ENCODE peak calls at places on chromosome 15, in ten cellular contexts. One of them, this sample, is unnamed.

GRCh38 chr15:37933685-37934084 is 755 bp upstream of the TMCO5A start:
- DNase-seq in lower lobe of right lung: no peak
- DNase-seq in IMR-90: peak; percentile 93
- DNase-seq in osteoblast: no peak
- DNase-seq in A549: no peak
- DNase-seq in sigmoid colon: no peak
- DNase-seq in CD8-positive, alpha-beta T cell: no peak
- DNase-seq in gastrocnemius medialis: no peak
- DNase-seq in testis: no peak
- DNase-seq in PC-9: no peak
- DNase-seq in this sample: no peak

GRCh38 chr15:71136159-71137137 is 21.2 kb downstream of the THSD4 start:
- DNase-seq in PC-9: peak; percentile 56
- DNase-seq in lower lobe of right lung: no peak
- DNase-seq in osteoblast: no peak
- DNase-seq in sigmoid colon: no peak
- DNase-seq in CD8-positive, alpha-beta T cell: no peak
- DNase-seq in IMR-90: peak; percentile 90
- DNase-seq in A549: peak; percentile 84
- DNase-seq in gastrocnemius medialis: no peak
- DNase-seq in testis: no peak
- DNase-seq in this sample: no peak

GRCh38 chr15:89837134-89837829 is 22.6 kb upstream of the ANPEP start:
- DNase-seq in A549: no peak
- DNase-seq in lower lobe of right lung: no peak
- DNase-seq in gastrocnemius medialis: peak; percentile 41
- DNase-seq in sigmoid colon: no peak
- DNase-seq in CD8-positive, alpha-beta T cell: no peak
- DNase-seq in PC-9: no peak
- DNase-seq in osteoblast: peak; percentile 71
- DNase-seq in testis: no peak
- DNase-seq in IMR-90: peak; percentile 59
- DNase-seq in this sample: no peak

GRCh38 chr15:67018451-67018850 is 47.0 kb upstream of the SMAD3 start:
- DNase-seq in osteoblast: no peak
- DNase-seq in testis: no peak
- DNase-seq in gastrocnemius medialis: no peak
- DNase-seq in A549: no peak
- DNase-seq in CD8-positive, alpha-beta T cell: no peak
- DNase-seq in IMR-90: no peak
- DNase-seq in lower lobe of right lung: no peak
- DNase-seq in PC-9: no peak
- DNase-seq in sigmoid colon: no peak
- DNase-seq in this sample: no peak

GRCh38 chr15:81047948-81048347 is 47.2 kb downstream of the TLNRD1 start:
- DNase-seq in CD8-positive, alpha-beta T cell: no peak
- DNase-seq in sigmoid colon: no peak
- DNase-seq in gastrocnemius medialis: no peak
- DNase-seq in lower lobe of right lung: no peak
- DNase-seq in PC-9: no peak
- DNase-seq in osteoblast: no peak
- DNase-seq in A549: no peak
- DNase-seq in testis: no peak
- DNase-seq in IMR-90: no peak
- DNase-seq in this sample: no peak

GRCh38 chr15:94324117-94324826 is 92.9 kb downstream of the MCTP2 start:
- DNase-seq in IMR-90: peak; percentile 65
- DNase-seq in A549: peak; percentile 62
- DNase-seq in lower lobe of right lung: no peak
- DNase-seq in CD8-positive, alpha-beta T cell: peak; percentile 65
- DNase-seq in testis: peak; percentile 61
- DNase-seq in gastrocnemius medialis: peak; percentile 17
- DNase-seq in sigmoid colon: peak; percentile 70
- DNase-seq in osteoblast: peak; percentile 71
- DNase-seq in PC-9: peak; percentile 19
- DNase-seq in this sample: peak; percentile 54

GRCh38 chr15:76345880-76346665 is 9.5 kb downstream of the ISL2 start:
- DNase-seq in testis: no peak
- DNase-seq in CD8-positive, alpha-beta T cell: no peak
- DNase-seq in osteoblast: peak; percentile 87
- DNase-seq in A549: no peak
- DNase-seq in sigmoid colon: peak; percentile 76
- DNase-seq in PC-9: no peak
- DNase-seq in gastrocnemius medialis: no peak
- DNase-seq in lower lobe of right lung: peak; percentile 63
- DNase-seq in IMR-90: no peak
- DNase-seq in this sample: no peak

GRCh38 chr15:42707068-42707467 is 29.9 kb downstream of the CDAN1 start:
- DNase-seq in PC-9: no peak
- DNase-seq in lower lobe of right lung: no peak
- DNase-seq in A549: peak; percentile 31
- DNase-seq in IMR-90: peak; percentile 57
- DNase-seq in CD8-positive, alpha-beta T cell: no peak
- DNase-seq in sigmoid colon: no peak
- DNase-seq in gastrocnemius medialis: no peak
- DNase-seq in osteoblast: no peak
- DNase-seq in testis: no peak
- DNase-seq in this sample: no peak

GRCh38 chr15:85607842-85608241 is 186.9 kb downstream of the KLHL25 start:
- DNase-seq in PC-9: peak; percentile 30
- DNase-seq in gastrocnemius medialis: no peak
- DNase-seq in A549: peak; percentile 51
- DNase-seq in testis: no peak
- DNase-seq in lower lobe of right lung: no peak
- DNase-seq in sigmoid colon: no peak
- DNase-seq in CD8-positive, alpha-beta T cell: no peak
- DNase-seq in IMR-90: peak; percentile 93
- DNase-seq in osteoblast: no peak
- DNase-seq in this sample: no peak

GRCh38 chr15:67241132-67241855 is 13.2 kb downstream of the AAGAB start:
- DNase-seq in testis: no peak
- DNase-seq in IMR-90: no peak
- DNase-seq in lower lobe of right lung: no peak
- DNase-seq in PC-9: no peak
- DNase-seq in gastrocnemius medialis: no peak
- DNase-seq in sigmoid colon: no peak
- DNase-seq in osteoblast: no peak
- DNase-seq in CD8-positive, alpha-beta T cell: no peak
- DNase-seq in A549: no peak
- DNase-seq in this sample: no peak

GRCh38 chr15:38189651-38190280 is 62.9 kb upstream of the SPRED1 start:
- DNase-seq in A549: no peak
- DNase-seq in testis: no peak
- DNase-seq in osteoblast: no peak
- DNase-seq in IMR-90: no peak
- DNase-seq in gastrocnemius medialis: no peak
- DNase-seq in lower lobe of right lung: no peak
- DNase-seq in sigmoid colon: no peak
- DNase-seq in CD8-positive, alpha-beta T cell: no peak
- DNase-seq in PC-9: no peak
- DNase-seq in this sample: no peak

GRCh38 chr15:25679964-25680658 is 183.0 kb downstream of the ATP10A start:
- DNase-seq in CD8-positive, alpha-beta T cell: no peak
- DNase-seq in sigmoid colon: peak; percentile 15
- DNase-seq in osteoblast: no peak
- DNase-seq in lower lobe of right lung: no peak
- DNase-seq in PC-9: no peak
- DNase-seq in testis: no peak
- DNase-seq in gastrocnemius medialis: no peak
- DNase-seq in A549: no peak
- DNase-seq in IMR-90: no peak
- DNase-seq in this sample: no peak

GRCh38 chr15:84082739-84083138 is 152.8 kb upstream of the GOLGA6L4 start:
- DNase-seq in A549: no peak
- DNase-seq in IMR-90: no peak
- DNase-seq in sigmoid colon: no peak
- DNase-seq in gastrocnemius medialis: no peak
- DNase-seq in PC-9: no peak
- DNase-seq in lower lobe of right lung: no peak
- DNase-seq in osteoblast: no peak
- DNase-seq in testis: no peak
- DNase-seq in CD8-positive, alpha-beta T cell: no peak
- DNase-seq in this sample: no peak

GRCh38 chr15:45457215-45457614 is 65.3 kb downstream of the SLC30A4 start:
- DNase-seq in CD8-positive, alpha-beta T cell: no peak
- DNase-seq in A549: no peak
- DNase-seq in sigmoid colon: no peak
- DNase-seq in gastrocnemius medialis: no peak
- DNase-seq in lower lobe of right lung: no peak
- DNase-seq in osteoblast: no peak
- DNase-seq in PC-9: no peak
- DNase-seq in IMR-90: no peak
- DNase-seq in testis: no peak
- DNase-seq in this sample: no peak

GRCh38 chr15:33211409-33211808 is 16.9 kb upstream of the FMN1 start:
- DNase-seq in testis: peak; percentile 49
- DNase-seq in gastrocnemius medialis: peak; percentile 36
- DNase-seq in CD8-positive, alpha-beta T cell: no peak
- DNase-seq in A549: no peak
- DNase-seq in osteoblast: no peak
- DNase-seq in lower lobe of right lung: no peak
- DNase-seq in PC-9: no peak
- DNase-seq in IMR-90: no peak
- DNase-seq in sigmoid colon: peak; percentile 68
- DNase-seq in this sample: peak; percentile 93

DNA sequence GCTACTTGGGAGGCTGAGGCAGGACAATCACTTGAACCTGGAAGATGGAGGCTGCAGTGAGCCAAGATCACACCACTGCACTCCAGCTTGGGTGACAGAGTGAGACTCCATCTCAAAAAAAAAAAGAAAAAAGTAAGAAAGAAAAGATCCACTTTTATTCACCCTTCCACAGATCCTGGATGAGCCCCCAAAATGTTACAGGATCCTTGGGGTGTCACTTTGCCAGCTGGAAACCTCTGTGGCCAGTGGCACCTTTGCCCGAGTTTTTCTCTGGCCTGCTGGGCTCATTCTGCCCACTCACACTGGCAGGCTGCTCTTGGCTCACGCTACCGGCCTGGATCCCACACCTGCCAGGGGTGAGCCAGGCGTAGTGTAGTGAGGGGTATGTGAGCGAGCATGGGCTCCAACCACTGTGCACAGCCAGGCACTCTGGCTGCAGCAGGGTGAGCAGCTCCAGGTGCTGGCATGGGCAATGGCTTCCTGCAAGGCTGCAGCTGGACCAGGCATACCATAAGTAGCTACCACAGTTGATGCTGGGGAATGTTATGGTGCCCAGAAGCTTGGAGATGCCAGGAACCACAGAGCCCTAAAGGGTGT is 57.8 kb upstream of the C15orf39 start:
- DNase-seq in testis: no peak
- DNase-seq in PC-9: no peak
- DNase-seq in sigmoid colon: no peak
- DNase-seq in A549: no peak
- DNase-seq in gastrocnemius medialis: no peak
- DNase-seq in lower lobe of right lung: no peak
- DNase-seq in IMR-90: no peak
- DNase-seq in osteoblast: no peak
- DNase-seq in CD8-positive, alpha-beta T cell: no peak
- DNase-seq in this sample: no peak
- H3K9me3 ChIP-seq in testis: no peaks in the 10 kb centered on the region
- H3K9me3 ChIP-seq in PC-9: peaks cover 27% of the 10 kb centered on the region
- H3K9me3 ChIP-seq in sigmoid colon: peaks cover 28% of the 10 kb centered on the region
- H3K9me3 ChIP-seq in A549: peaks cover 3% of the 10 kb centered on the region
- H3K9me3 ChIP-seq in gastrocnemius medialis: peaks cover 14% of the 10 kb centered on the region
- H3K9me3 ChIP-seq in lower lobe of right lung: peaks cover 45% of the 10 kb centered on the region
- H3K9me3 ChIP-seq in IMR-90: peaks cover 38% of the 10 kb centered on the region
- H3K9me3 ChIP-seq in osteoblast: peaks cover 22% of the 10 kb centered on the region
- H3K9me3 ChIP-seq in CD8-positive, alpha-beta T cell: peaks cover 16% of the 10 kb centered on the region
- H3K9me3 ChIP-seq in this sample: peaks cover 12% of the 10 kb centered on the region

GRCh38 chr15:51917493-51917892 is 54.1 kb downstream of the LEO1 start:
- DNase-seq in IMR-90: peak; percentile 30
- DNase-seq in testis: no peak
- DNase-seq in sigmoid colon: no peak
- DNase-seq in lower lobe of right lung: peak; percentile 52
- DNase-seq in PC-9: peak; percentile 36
- DNase-seq in osteoblast: peak; percentile 38
- DNase-seq in gastrocnemius medialis: no peak
- DNase-seq in CD8-positive, alpha-beta T cell: no peak
- DNase-seq in A549: peak; percentile 89
- DNase-seq in this sample: peak; percentile 35
- TF ChIP-seq CTCF in IMR-90: peak; percentile 31
- TF ChIP-seq CTCF in testis: no peak
- TF ChIP-seq CTCF in sigmoid colon: no peak
- TF ChIP-seq CTCF in lower lobe of right lung: peak; percentile 34
- TF ChIP-seq CTCF in PC-9: peak; percentile 50
- TF ChIP-seq CTCF in osteoblast: peak; percentile 44
- TF ChIP-seq CTCF in gastrocnemius medialis: no peak
- TF ChIP-seq CTCF in CD8-positive, alpha-beta T cell: no peak
- TF ChIP-seq CTCF in A549: peak; percentile 76
- TF ChIP-seq CTCF in this sample: peak; percentile 70

DNA sequence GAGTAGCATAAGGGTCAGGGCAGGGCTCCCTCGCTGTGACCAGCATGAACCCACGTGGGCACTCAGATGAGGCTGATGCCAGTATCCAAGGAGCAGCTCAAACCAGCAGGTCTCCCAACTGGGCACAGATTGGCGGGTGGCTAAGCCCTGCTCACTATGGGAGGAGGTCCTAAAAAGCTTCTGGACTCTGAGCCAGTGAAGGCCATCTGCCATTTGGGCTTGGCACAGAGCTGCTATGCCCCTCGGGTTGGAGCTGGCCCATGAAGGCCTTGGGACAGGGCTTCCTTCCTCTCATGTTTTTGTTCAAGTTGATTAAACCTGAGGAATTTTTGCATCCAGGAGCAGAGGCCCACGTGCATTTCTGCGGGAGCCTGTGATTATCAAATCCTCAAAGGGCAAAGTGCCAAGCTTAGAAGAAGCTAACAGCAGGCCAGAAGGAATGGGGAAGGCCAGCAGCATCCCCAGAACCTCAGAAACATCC is 4.3 kb upstream of the STRA6 start:
- DNase-seq in gastrocnemius medialis: no peak
- DNase-seq in testis: no peak
- DNase-seq in CD8-positive, alpha-beta T cell: no peak
- DNase-seq in A549: no peak
- DNase-seq in osteoblast: peak; percentile 61
- DNase-seq in PC-9: peak; percentile 54
- DNase-seq in IMR-90: no peak
- DNase-seq in lower lobe of right lung: no peak
- DNase-seq in sigmoid colon: no peak
- DNase-seq in this sample: no peak
- H3K4me1 ChIP-seq in gastrocnemius medialis: no peaks in the 10 kb centered on the region
- H3K4me1 ChIP-seq in testis: peaks cover 51% of the 10 kb centered on the region
- H3K4me1 ChIP-seq in CD8-positive, alpha-beta T cell: no peaks in the 10 kb centered on the region
- H3K4me1 ChIP-seq in A549: peaks cover 37% of the 10 kb centered on the region
- H3K4me1 ChIP-seq in osteoblast: peaks cover 38% of the 10 kb centered on the region
- H3K4me1 ChIP-seq in PC-9: peaks cover 73% of the 10 kb centered on the region
- H3K4me1 ChIP-seq in IMR-90: peaks cover 12% of the 10 kb centered on the region
- H3K4me1 ChIP-seq in lower lobe of right lung: no peaks in the 10 kb centered on the region
- H3K4me1 ChIP-seq in sigmoid colon: no peaks in the 10 kb centered on the region
- H3K4me1 ChIP-seq in this sample: peaks cover 36% of the 10 kb centered on the region

DNA sequence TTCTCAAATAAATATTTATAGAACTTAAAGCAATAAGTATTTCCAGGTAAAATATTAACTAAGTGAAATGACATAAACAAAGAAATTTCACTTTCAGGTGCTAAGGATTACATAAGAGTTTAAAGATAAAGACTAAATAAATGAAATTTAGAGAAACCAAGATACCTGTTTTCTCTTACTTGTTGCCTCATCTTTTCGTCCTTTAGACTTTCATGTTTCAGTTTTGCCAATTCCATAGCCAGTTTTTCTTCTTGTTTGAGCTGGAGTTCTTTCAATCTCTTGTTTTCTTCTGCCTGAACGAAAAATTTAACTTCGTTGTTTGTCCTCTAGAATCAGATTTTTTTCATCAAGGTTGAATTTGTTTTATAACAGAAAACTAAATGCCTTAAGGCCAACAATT is 8.7 kb downstream of the MNS1 start:
- DNase-seq in A549: no peak
- DNase-seq in lower lobe of right lung: no peak
- DNase-seq in sigmoid colon: no peak
- DNase-seq in PC-9: no peak
- DNase-seq in gastrocnemius medialis: no peak
- DNase-seq in osteoblast: no peak
- DNase-seq in CD8-positive, alpha-beta T cell: no peak
- DNase-seq in testis: no peak
- DNase-seq in IMR-90: no peak
- DNase-seq in this sample: no peak
- H3K9me3 ChIP-seq in A549: no peaks in the 10 kb centered on the region
- H3K9me3 ChIP-seq in lower lobe of right lung: no peaks in the 10 kb centered on the region
- H3K9me3 ChIP-seq in sigmoid colon: no peaks in the 10 kb centered on the region
- H3K9me3 ChIP-seq in PC-9: no peaks in the 10 kb centered on the region
- H3K9me3 ChIP-seq in gastrocnemius medialis: no peaks in the 10 kb centered on the region
- H3K9me3 ChIP-seq in osteoblast: no peaks in the 10 kb centered on the region
- H3K9me3 ChIP-seq in CD8-positive, alpha-beta T cell: no peaks in the 10 kb centered on the region
- H3K9me3 ChIP-seq in testis: no peaks in the 10 kb centered on the region
- H3K9me3 ChIP-seq in IMR-90: no peaks in the 10 kb centered on the region
- H3K9me3 ChIP-seq in this sample: no peaks in the 10 kb centered on the region

This sample was measured in BE2C.